ENCODE peak calls at places on chromosomes 7 and 10, in six cellular contexts. R is gastrocnemius medialis, W is sigmoid colon, L is HCT116, G is transverse colon, C is body of pancreas. I is an unnamed sample.

GRCh38 chr10:129894721-129895120 is 69.4 kb downstream of the EBF3 start:
- DNase-seq in G (no peak), C (no peak), R (no peak), L (no peak), W (no peak), I (no peak)

GRCh38 chr7:124992881-124993562 is 63.4 kb upstream of the POT1 start:
- DNase-seq in G (no peak), L (no peak), W (no peak), R (no peak), C (peak; percentile 5), I (no peak)

GRCh38 chr10:105063796-105064195 is 422.7 kb downstream of the SORCS3 start:
- DNase-seq in L (peak; percentile 2), C (peak; percentile 74), R (no peak), W (no peak), G (peak; percentile 31), I (peak; percentile 14)

GRCh38 chr7:5692845-5693278 is 88.6 kb downstream of the RNF216 start:
- DNase-seq in C (no peak), W (no peak), L (no peak), G (no peak), R (no peak), I (no peak)

GRCh38 chr7:37117261-37117660 is 331.4 kb downstream of the ELMO1 start:
- DNase-seq in R (no peak), C (no peak), G (no peak), L (no peak), W (no peak), I (no peak)

GRCh38 chr10:15789793-15790525 is 70.2 kb upstream of the ITGA8 start:
- DNase-seq in C (no peak), R (no peak), W (no peak), G (no peak), L (no peak), I (peak; percentile 31)

GRCh38 chr7:142760071-142760642 is 10.6 kb upstream of the PRSS2 start:
- DNase-seq in L (no peak), R (no peak), W (no peak), G (no peak), C (peak; percentile 93), I (no peak)

GRCh38 chr10:20355011-20355410 is 538.8 kb downstream of the PLXDC2 start:
- DNase-seq in W (no peak), L (no peak), C (no peak), G (no peak), R (no peak), I (no peak)

GRCh38 chr7:96962221-96962620 is 43.1 kb upstream of the DLX6 start:
- DNase-seq in C (no peak), G (no peak), L (no peak), W (no peak), R (no peak), I (no peak)

GRCh38 chr7:38542156-38542555 is 89.0 kb downstream of the AMPH start:
- DNase-seq in W (no peak), G (no peak), C (no peak), R (no peak), L (no peak), I (no peak)

GRCh38 chr10:28875535-28876208 is 198.4 kb downstream of the BAMBI start:
- DNase-seq in C (no peak), L (no peak), R (no peak), W (no peak), G (no peak), I (no peak)

GRCh38 chr7:50815138-50815537 is 32.4 kb upstream of the GRB10 start:
- DNase-seq in C (no peak), G (no peak), W (no peak), L (no peak), R (no peak), I (no peak)

GRCh38 chr10:43128958-43129706 is 9.1 kb upstream of the CSGALNACT2 start:
- DNase-seq in C (no peak), G (peak; percentile 16), L (peak; percentile 23), W (no peak), R (no peak), I (no peak)

GRCh38 chr7:7795736-7796135 is 77.3 kb upstream of the RPA3 start:
- DNase-seq in L (peak; percentile 23), C (no peak), W (no peak), G (no peak), R (no peak), I (no peak)

GRCh38 chr7:20280475-20281351 is 50.0 kb upstream of the ITGB8 start:
- DNase-seq in R (no peak), L (no peak), W (no peak), C (no peak), G (no peak), I (peak; percentile 5)

GRCh38 chr10:95221124-95221523 is 27.1 kb downstream of the ACSM6 start:
- DNase-seq in L (no peak), R (no peak), W (no peak), C (no peak), G (no peak), I (no peak)

GRCh38 chr7:36871863-36872262 is 147.6 kb upstream of the AOAH start:
- DNase-seq in G (no peak), C (no peak), W (no peak), L (peak; percentile 21), R (no peak), I (peak; percentile 20)

GRCh38 chr10:124416733-124417132 is 2.0 kb downstream of the OAT start:
- DNase-seq in L (no peak), W (no peak), G (no peak), R (no peak), C (no peak), I (peak; percentile 23)

GRCh38 chr10:25556457-25556856 is 377.6 kb upstream of the MYO3A start:
- DNase-seq in W (no peak), R (no peak), C (no peak), G (no peak), L (no peak), I (no peak)

GRCh38 chr7:1859266-1860035 is 189.4 kb downstream of the ELFN1 start:
- DNase-seq in R (no peak), C (no peak), L (no peak), W (no peak), G (no peak), I (no peak)

GRCh38 chr10:3409928-3410327 is 237.3 kb upstream of the PITRM1 start:
- DNase-seq in L (no peak), G (no peak), C (no peak), W (no peak), R (no peak), I (no peak)

GRCh38 chr10:29630205-29631048 is 4.3 kb downstream of the SVIL start:
- DNase-seq in G (no peak), L (no peak), C (no peak), W (no peak), R (peak; percentile 46), I (no peak)

GRCh38 chr10:126455766-126456425 is 67.6 kb upstream of the ADAM12 start:
- DNase-seq in R (no peak), W (no peak), L (no peak), C (no peak), G (no peak), I (no peak)

GRCh38 chr10:46559231-46559671 is 2.8 kb upstream of the GPRIN2 start:
- DNase-seq in G (peak; percentile 6), L (no peak), R (no peak), C (no peak), W (peak; percentile 57), I (no peak)

DNA sequence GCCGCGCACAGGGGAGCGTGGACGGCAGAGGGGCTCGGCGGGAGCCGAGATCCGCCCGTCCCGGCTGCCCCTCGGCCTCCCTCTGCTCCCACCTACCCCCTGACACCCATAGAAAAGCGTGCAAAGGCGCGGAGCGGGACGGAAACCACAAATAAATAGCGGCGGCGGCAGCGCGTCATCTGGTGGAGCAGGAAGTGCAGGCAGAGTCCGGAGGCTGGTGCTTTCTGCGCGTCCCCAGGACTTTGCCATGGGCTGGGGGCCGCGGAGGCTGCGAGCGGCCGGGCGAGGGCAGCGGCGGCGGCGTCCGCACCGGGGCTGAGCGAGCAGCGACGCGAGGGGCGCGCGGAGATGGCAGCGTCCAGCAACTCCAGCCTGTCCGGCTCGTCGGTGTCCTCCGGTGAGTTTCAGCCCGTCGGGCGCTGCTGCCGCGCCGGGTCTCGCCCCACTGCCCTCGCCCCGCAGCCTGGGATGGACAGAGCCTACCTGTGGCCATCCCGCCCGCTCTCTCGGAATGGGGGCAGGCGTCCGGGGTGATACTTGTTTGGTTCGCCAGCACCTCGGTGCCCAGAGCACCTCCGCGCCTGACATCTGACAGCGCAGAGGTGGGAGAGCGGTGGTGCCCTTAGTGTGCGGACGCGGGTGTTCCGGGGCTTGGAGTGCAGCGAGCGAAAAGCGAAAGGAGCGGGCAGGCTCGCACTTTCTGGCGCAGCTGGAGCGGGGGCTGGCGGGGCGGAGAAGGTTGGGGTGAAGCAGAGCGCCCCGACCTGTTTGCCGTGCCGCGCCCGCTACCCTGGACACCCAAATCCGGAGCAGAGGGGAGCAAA is at the start of gene CHN2:
- DNase-seq in W (peak; percentile 80), L (no peak), C (peak; percentile 82), R (peak; percentile 21), G (peak; percentile 76), I (peak; percentile 38)
- TF ChIP-seq POLR2A in W (no peak), L (no peak), C (peak; percentile 78), R (no peak), G (peak; percentile 47), I (no peak)

DNA sequence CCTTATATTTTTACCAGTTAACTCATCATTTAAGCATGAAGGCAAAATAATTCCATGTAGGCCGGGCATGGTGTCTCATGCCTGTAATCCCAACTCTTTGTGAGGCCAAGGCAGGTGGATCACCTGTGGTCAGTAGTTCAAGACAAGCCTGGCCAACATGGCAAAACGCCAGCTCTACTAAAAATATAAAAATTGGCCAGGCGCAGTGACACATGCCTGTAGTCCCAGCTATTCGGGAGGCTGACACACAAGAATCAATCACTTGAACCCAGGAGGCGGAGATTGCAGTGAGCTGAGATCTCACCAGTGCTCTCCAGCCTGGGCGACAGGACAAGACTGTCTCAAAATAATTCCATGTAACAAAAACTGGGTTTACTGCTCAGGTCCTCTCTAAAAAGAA is 18.3 kb downstream of the HNRNPA2B1 start:
- DNase-seq in R (no peak), L (no peak), G (no peak), C (peak; percentile 51), W (no peak), I (no peak)
- TF ChIP-seq POLR2A in R (no peak), L (no peak), G (peak; percentile 8), C (no peak), W (no peak), I (no peak)

GRCh38 chr7:87059525-87060287 is at the start of gene ELAPOR2:
- DNase-seq in W (peak; percentile 86), L (peak; percentile 36), G (peak; percentile 86), C (peak; percentile 81), R (peak; percentile 27), I (peak; percentile 80)
- TF ChIP-seq POLR2A in W (no peak), L (peak; percentile 40), G (peak; percentile 18), C (peak; percentile 11), R (peak; percentile 65), I (no peak)

GRCh38 chr10:16995867-16996529 is 133.6 kb downstream of the CUBN start:
- DNase-seq in G (no peak), W (no peak), R (no peak), L (no peak), C (no peak), I (peak; percentile 52)
- TF ChIP-seq POLR2A in G (no peak), W (no peak), R (no peak), L (no peak), C (no peak), I (no peak)

DNA sequence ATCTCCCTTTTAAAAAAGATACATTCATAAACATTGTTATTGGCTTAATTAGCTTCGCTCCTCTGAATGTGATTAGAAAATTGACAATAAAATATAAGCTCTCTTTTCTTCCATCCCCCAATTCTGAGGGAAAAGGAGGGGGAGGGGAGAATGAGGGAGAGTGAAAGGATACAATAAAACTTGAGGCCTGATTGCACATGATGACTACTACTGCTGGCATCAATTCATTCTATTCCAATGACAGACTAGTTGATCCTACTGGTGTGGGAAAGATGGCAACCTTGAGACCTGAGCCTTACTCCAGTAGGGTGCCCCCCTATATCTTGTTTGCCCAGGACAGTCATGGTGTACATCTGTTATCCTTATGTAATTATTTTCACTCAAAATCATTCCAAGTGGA is 4.5 kb upstream of the IQUB start:
- DNase-seq in L (no peak), W (no peak), R (no peak), G (no peak), C (no peak), I (no peak)
- TF ChIP-seq POLR2A in L (no peak), W (no peak), R (no peak), G (no peak), C (no peak), I (no peak)